ENCODE peak calls at places on chromosomes 1 and 21, in four cellular contexts. W, D, L and B are unnamed samples.
A peak's percentile ranks its signal among the peaks of the same experiment; 100 is the strongest.

GRCh38 chr1:92965003-92965402 is 3.7 kb upstream of the DIPK1A start:
- DNase-seq in D (no peak), W (no peak), L (no peak), B (no peak)

GRCh38 chr21:43657355-43658093 is 1.8 kb downstream of the HSF2BP start:
- DNase-seq in L (no peak), D (no peak), W (no peak), B (no peak)

GRCh38 chr1:18628511-18628910 is 2.1 kb upstream of the PAX7 start:
- DNase-seq in W (no peak), D (no peak), L (no peak), B (no peak)

GRCh38 chr1:112271270-112271669 is 124.7 kb upstream of the CTTNBP2NL start:
- DNase-seq in W (no peak), D (no peak), L (no peak), B (no peak)

GRCh38 chr21:33898546-33898945 is 17.1 kb downstream of the ATP5PO start:
- DNase-seq in D (no peak), L (no peak), W (no peak), B (no peak)

GRCh38 chr1:218718216-218718615 is 373.1 kb downstream of the TGFB2 start:
- DNase-seq in W (peak; percentile 16), D (no peak), L (no peak), B (peak; percentile 11)

GRCh38 chr1:43101061-43101460 is 71.0 kb downstream of the EBNA1BP2 start:
- DNase-seq in D (no peak), W (no peak), L (no peak), B (no peak)

GRCh38 chr21:23401278-23401677 is 2206.0 kb downstream of the MRPL39 start:
- DNase-seq in L (peak; percentile 30), D (peak; percentile 5), W (no peak), B (no peak)

GRCh38 chr1:78490861-78491310 is at the start of gene PTGFR:
- DNase-seq in D (peak; percentile 39), W (no peak), L (no peak), B (no peak)

GRCh38 chr1:162536511-162536910 is 25.0 kb upstream of the UAP1 start:
- DNase-seq in L (no peak), D (peak; percentile 6), W (no peak), B (no peak)

GRCh38 chr1:181531951-181532640 is 48.8 kb downstream of the CACNA1E start:
- DNase-seq in L (no peak), D (no peak), W (no peak), B (no peak)

GRCh38 chr1:5905431-5905830 is 86.8 kb downstream of the NPHP4 start:
- DNase-seq in L (no peak), D (no peak), W (no peak), B (no peak)

GRCh38 chr1:115604508-115604907 is 37.3 kb upstream of the VANGL1 start:
- DNase-seq in D (no peak), W (no peak), L (no peak), B (no peak)

GRCh38 chr1:91771717-91772116 is 114.2 kb downstream of the TGFBR3 start:
- DNase-seq in W (no peak), L (no peak), D (no peak), B (no peak)

GRCh38 chr1:232715154-232715553 is 85.2 kb upstream of the SIPA1L2 start:
- DNase-seq in D (no peak), W (no peak), L (no peak), B (no peak)

GRCh38 chr21:44710756-44711326 is 531 bp downstream of the TSPEAR start:
- DNase-seq in L (peak; percentile 86), W (no peak), D (no peak), B (no peak)

GRCh38 chr1:79981483-79981882 is 975.0 kb upstream of the ADGRL4 start:
- DNase-seq in W (no peak), D (no peak), L (no peak), B (no peak)

GRCh38 chr21:40466893-40467483 is 380.0 kb downstream of the DSCAM start:
- DNase-seq in D (no peak), W (peak; percentile 22), L (peak; percentile 37), B (peak; percentile 13)

GRCh38 chr1:70486676-70487470 is 75.8 kb downstream of the CTH start:
- DNase-seq in L (no peak), D (peak; percentile 34), W (no peak), B (no peak)